ENCODE peak calls at places on chromosomes 2 and 18, in four cellular contexts. P is IMR-90, N is H9, M is H1. R is an unnamed sample.

GRCh38 chr2:150125188-150125587 is 362.3 kb downstream of the RND3 start:
- DNase-seq in P (no peak), N (no peak), M (no peak), R (no peak)

GRCh38 chr18:22228930-22229329 is 59.5 kb downstream of the GATA6 start:
- DNase-seq in P (peak), N (no peak), M (no peak), R (no peak)

GRCh38 chr2:26754972-26755670 is 9.0 kb upstream of the SLC35F6 start:
- DNase-seq in P (no peak), N (no peak), M (no peak), R (peak)

GRCh38 chr2:190859347-190860297 is 21.0 kb upstream of the GLS start:
- DNase-seq in P (peak), N (no peak), M (no peak), R (peak)

GRCh38 chr2:75064691-75065396 is 106.4 kb downstream of the POLE4 start:
- DNase-seq in P (peak), N (peak), M (peak), R (peak)

GRCh38 chr18:39523281-39523680 is 1957.7 kb upstream of the CELF4 start:
- DNase-seq in P (peak), N (no peak), M (no peak), R (peak)

GRCh38 chr2:108923019-108923700 is 65.9 kb downstream of the EDAR start:
- DNase-seq in P (no peak), N (peak), M (no peak), R (no peak)

GRCh38 chr2:120034027-120034426 is 21.1 kb downstream of the EPB41L5 start:
- DNase-seq in P (no peak), N (no peak), M (no peak), R (no peak)

DNA sequence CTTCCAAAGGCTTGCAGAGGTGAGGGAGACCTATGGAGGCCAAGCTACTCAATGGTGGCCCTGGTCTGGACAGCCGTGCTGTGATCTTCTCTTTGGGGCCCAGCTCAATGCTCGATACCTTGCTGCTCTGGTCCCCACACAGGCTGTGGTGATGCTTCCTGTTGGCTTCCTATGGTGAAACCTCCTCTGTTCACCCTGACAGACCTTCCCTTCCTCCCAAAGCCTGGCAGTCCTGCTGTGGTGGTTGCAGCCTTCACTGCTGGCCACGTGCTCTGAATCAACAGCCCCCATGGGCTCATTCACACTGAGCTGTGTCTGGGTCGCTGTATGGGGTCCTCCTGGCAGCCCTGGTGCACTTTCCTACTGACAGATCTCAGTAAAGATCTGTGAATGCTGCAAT is 31.0 kb upstream of the GALR1 start:
- DNase-seq in P (no peak), N (no peak), M (no peak), R (peak)
- H3K23ac ChIP-seq in P (no peak), N (no peak), M (no peak), R (no peak)

DNA sequence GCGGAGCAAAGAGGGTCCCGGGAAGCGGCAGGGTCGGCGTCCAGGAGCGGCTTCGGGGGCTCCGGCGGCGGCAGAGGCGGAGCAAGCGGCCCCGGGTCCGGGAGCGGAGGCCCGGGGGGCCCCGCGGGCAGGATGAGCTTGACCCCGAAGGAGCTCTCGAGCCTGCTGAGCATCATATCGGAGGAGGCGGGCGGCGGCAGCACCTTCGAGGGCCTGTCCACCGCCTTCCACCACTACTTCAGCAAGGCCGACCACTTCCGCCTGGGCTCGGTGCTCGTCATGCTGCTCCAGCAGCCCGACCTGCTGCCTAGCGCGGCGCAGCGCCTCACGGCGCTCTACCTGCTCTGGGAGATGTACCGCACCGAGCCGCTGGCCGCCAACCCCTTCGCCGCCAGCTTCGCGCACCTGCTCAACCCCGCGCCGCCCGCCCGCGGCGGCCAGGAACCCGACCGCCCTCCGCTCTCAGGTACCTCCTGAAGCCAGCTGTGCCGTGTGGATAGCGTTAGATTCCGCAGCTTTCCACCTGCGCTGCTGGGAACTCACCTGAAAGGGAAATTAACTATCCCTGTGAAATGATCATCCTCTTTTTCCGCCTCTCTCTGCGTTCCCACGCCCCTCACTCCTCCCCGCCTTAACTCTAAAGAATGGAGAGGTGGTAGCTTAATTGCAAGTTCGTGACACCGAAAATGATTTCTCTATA is 477 bp downstream of the CNOT11 start:
- DNase-seq in P (peak), N (peak), M (no peak), R (peak)
- H2BK5ac ChIP-seq in P (peak), N (no peak), M (peak), R (peak)

GRCh38 chr18:48919547-48919946 is 31.2 kb downstream of the SMAD7 start:
- DNase-seq in P (no peak), N (peak), M (no peak), R (peak)

GRCh38 chr18:48922203-48922800 is 28.5 kb downstream of the SMAD7 start:
- DNase-seq in P (no peak), N (peak), M (no peak), R (no peak)

GRCh38 chr18:48921305-48922202 is 29.2 kb downstream of the SMAD7 start:
- DNase-seq in P (no peak), N (peak), M (no peak), R (no peak)

GRCh38 chr18:48918660-48919415 is 31.9 kb downstream of the SMAD7 start:
- DNase-seq in P (no peak), N (peak), M (no peak), R (peak)

GRCh38 chr18:48920408-48921038 is 30.2 kb downstream of the SMAD7 start:
- DNase-seq in P (no peak), N (peak), M (no peak), R (peak)
- H3K56ac ChIP-seq in P (no peak), N (no peak), M (no peak), R (no peak)

DNA sequence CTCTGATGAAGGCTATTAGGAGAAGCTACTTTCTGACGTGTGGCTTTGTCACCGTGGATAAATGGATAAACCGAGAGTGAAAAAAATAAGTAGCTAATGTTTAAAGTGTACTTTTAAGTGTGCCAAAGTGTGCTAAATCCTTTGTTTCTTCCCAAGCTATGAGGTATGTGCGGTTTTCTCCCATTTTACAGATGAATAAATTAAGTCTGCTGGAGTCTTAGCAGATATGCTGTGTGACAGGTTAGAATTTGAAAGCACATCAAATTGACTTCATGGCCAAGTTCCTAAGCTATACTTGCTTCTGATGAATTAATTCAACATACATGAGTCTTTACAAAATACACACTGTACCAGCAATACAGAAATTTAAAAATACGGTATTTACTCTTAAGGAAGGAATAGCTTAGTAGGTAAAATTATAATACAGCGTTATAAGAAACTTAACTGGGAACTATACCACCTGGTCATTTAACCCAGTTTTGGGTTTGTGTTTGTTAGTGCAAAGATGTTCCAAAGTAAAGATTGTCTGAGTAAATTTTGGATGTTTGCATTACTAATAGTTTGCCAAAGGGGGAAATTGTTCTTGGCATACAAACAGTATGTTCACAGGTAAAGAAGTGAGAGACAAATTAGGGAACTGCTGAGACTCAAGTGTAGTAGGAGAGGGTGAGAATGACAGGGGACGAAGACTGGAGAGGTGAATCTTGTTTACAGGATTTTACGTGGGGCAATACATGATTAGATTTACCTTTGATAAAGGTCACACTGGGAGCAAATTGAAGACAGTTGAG is 1.4 kb downstream of the AGPS start:
- DNase-seq in P (no peak), N (no peak), M (no peak), R (peak)
- H3K23ac ChIP-seq in P (peak), N (no peak), M (no peak), R (no peak)

DNA sequence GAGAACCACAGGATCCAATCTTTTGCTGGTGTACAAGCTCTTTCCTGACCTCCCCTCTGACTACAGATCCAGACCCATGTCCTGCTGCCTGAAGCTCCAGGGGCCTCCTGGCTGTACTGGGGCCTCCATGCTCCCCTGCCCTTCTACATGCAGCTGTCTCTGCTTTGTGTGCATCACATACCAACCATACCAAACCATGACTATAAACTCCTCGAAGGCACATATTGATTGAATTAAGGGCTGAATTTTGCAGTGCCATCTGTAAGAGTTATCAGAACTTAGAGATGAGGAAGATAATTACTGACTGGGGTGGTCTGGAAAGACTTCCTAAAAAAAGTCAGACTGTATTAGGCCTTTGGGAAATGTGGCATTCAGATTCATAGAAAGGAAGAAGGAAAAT is 139.9 kb upstream of the CXCR4 start:
- DNase-seq in P (no peak), N (no peak), M (no peak), R (no peak)
- H2BK5ac ChIP-seq in P (no peak), N (no peak), M (no peak), R (no peak)

R was measured in mesendoderm.